ENCODE peak calls at places on chromosome 10, in ten cellular contexts. W is non-pigmented ciliary epithelial cell, A is BJ, D is NCI-H524, P is mammary epithelial cell, N is GM20000, X is SW480, O is iPS DF 19.7, R is SIG-M5, Q is GF-D8. E is an unnamed sample.

GRCh38 chr10:93753621-93754250 is 4.0 kb upstream of the LGI1 start:
- DNase-seq in R (no peak), O (no peak), Q (no peak), N (no peak), X (no peak), D (no peak), P (no peak), A (no peak), W (no peak), E (no peak)

GRCh38 chr10:52682766-52683165 is 89.8 kb downstream of the MBL2 start:
- DNase-seq in D (no peak), W (no peak), N (no peak), A (no peak), P (peak), R (no peak), X (no peak), O (no peak), Q (no peak), E (no peak)

GRCh38 chr10:96513686-96514551 is at the start of gene TLL2:
- DNase-seq in Q (peak), A (peak), W (peak), O (peak), R (peak), N (peak), P (peak), X (peak), D (peak), E (peak)

GRCh38 chr10:7054915-7055314 is 355.9 kb downstream of the SFMBT2 start:
- DNase-seq in R (no peak), W (no peak), X (no peak), P (no peak), A (no peak), D (no peak), O (peak), Q (no peak), N (peak), E (no peak)

GRCh38 chr10:47030191-47030698 is 119.0 kb downstream of the PTPN20 start:
- DNase-seq in N (no peak), P (no peak), X (no peak), W (no peak), A (no peak), O (no peak), D (no peak), Q (no peak), R (no peak), E (no peak)

GRCh38 chr10:74816824-74817498 is 9.4 kb upstream of the KAT6B start:
- DNase-seq in Q (no peak), W (no peak), O (no peak), X (no peak), P (no peak), A (no peak), R (no peak), D (no peak), N (no peak), E (no peak)

GRCh38 chr10:78478919-78479318 is 445.3 kb downstream of the RPS24 start:
- DNase-seq in Q (no peak), O (no peak), X (no peak), A (no peak), N (no peak), R (no peak), P (no peak), W (no peak), D (no peak), E (no peak)

GRCh38 chr10:31390804-31391203 is 71.8 kb downstream of the ZEB1 start:
- DNase-seq in Q (no peak), A (no peak), R (no peak), W (no peak), D (no peak), N (no peak), X (no peak), O (no peak), P (peak), E (no peak)

GRCh38 chr10:24551161-24551560 is 172.5 kb downstream of the ARHGAP21 start:
- DNase-seq in D (no peak), A (no peak), P (no peak), O (no peak), W (no peak), R (no peak), Q (no peak), X (no peak), N (no peak), E (no peak)

GRCh38 chr10:4013651-4014085 is 228.7 kb upstream of the KLF6 start:
- DNase-seq in A (no peak), X (no peak), W (no peak), N (peak), D (no peak), O (no peak), Q (no peak), P (peak), R (no peak), E (peak)

GRCh38 chr10:44947356-44948152 is 12.0 kb upstream of the RASSF4 start:
- DNase-seq in Q (peak), P (peak), W (no peak), R (no peak), X (no peak), A (no peak), O (no peak), D (no peak), N (peak), E (no peak)

GRCh38 chr10:77297370-77297692 is 340.3 kb downstream of the KCNMA1 start:
- DNase-seq in X (peak), P (peak), O (no peak), R (no peak), D (no peak), W (no peak), N (no peak), Q (no peak), A (no peak), E (no peak)

GRCh38 chr10:131872011-131872836 is 28.6 kb upstream of the PPP2R2D start:
- DNase-seq in R (no peak), A (no peak), Q (no peak), W (no peak), O (no peak), D (no peak), P (no peak), N (no peak), X (no peak), E (no peak)

GRCh38 chr10:24929056-24929544 is 23.3 kb downstream of the PRTFDC1 start:
- DNase-seq in N (no peak), R (no peak), Q (no peak), X (no peak), A (no peak), D (no peak), W (no peak), P (no peak), O (no peak), E (no peak)

GRCh38 chr10:955127-955819 is 23.8 kb upstream of the LARP4B start:
- DNase-seq in R (no peak), O (no peak), Q (no peak), W (no peak), X (no peak), P (no peak), A (no peak), D (no peak), N (no peak), E (no peak)

GRCh38 chr10:30970760-30971460 is 60.8 kb downstream of the ZNF438 start:
- DNase-seq in R (no peak), O (no peak), D (no peak), W (no peak), P (no peak), A (no peak), Q (no peak), X (no peak), N (no peak), E (no peak)

GRCh38 chr10:132397671-132398565 is 918 bp downstream of the PWWP2B start:
- DNase-seq in D (no peak), R (no peak), W (no peak), N (no peak), X (peak), O (no peak), A (no peak), Q (peak), P (peak), E (no peak)

GRCh38 chr10:24951201-24952145 is 933 bp downstream of the PRTFDC1 start:
- DNase-seq in X (peak), O (peak), Q (no peak), A (no peak), W (no peak), P (no peak), R (no peak), D (peak), N (no peak), E (peak)

GRCh38 chr10:124245806-124246440 is 152.5 kb upstream of the CHST15 start:
- DNase-seq in P (no peak), O (no peak), Q (no peak), N (no peak), A (no peak), X (no peak), D (no peak), R (no peak), W (no peak), E (no peak)